ENCODE peak calls at places on chromosomes 11 and 22, in eight cellular contexts. One of them, this sample, is unnamed.
A peak's percentile ranks its signal among the peaks of the same experiment; 100 is the strongest.

GRCh38 chr11:47109051-47109791 is 67.5 kb downstream of the ARFGAP2 start:
- DNase-seq in Peyer's patch: no peak
- DNase-seq in M059J: no peak
- DNase-seq in body of pancreas: no peak
- DNase-seq in NCI-H1092: no peak
- DNase-seq in cardiac fibroblast: no peak
- DNase-seq in neuronal stem cell: no peak
- DNase-seq in cardiac septum: no peak
- DNase-seq in this sample: no peak

GRCh38 chr11:104163100-104164027 is 583 bp downstream of the PDGFD start:
- DNase-seq in Peyer's patch: no peak
- DNase-seq in M059J: peak; percentile 53
- DNase-seq in body of pancreas: peak; percentile 40
- DNase-seq in NCI-H1092: no peak
- DNase-seq in cardiac fibroblast: peak; percentile 58
- DNase-seq in neuronal stem cell: peak; percentile 11
- DNase-seq in cardiac septum: peak; percentile 72
- DNase-seq in this sample: no peak

GRCh38 chr11:10568486-10568941 is at the start of gene LYVE1:
- DNase-seq in Peyer's patch: no peak
- DNase-seq in M059J: no peak
- DNase-seq in body of pancreas: no peak
- DNase-seq in NCI-H1092: no peak
- DNase-seq in cardiac fibroblast: peak; percentile 61
- DNase-seq in neuronal stem cell: no peak
- DNase-seq in cardiac septum: no peak
- DNase-seq in this sample: no peak

GRCh38 chr22:44764373-44764772 is 12.0 kb downstream of the ARHGAP8 start:
- DNase-seq in Peyer's patch: no peak
- DNase-seq in M059J: no peak
- DNase-seq in body of pancreas: no peak
- DNase-seq in NCI-H1092: no peak
- DNase-seq in cardiac fibroblast: no peak
- DNase-seq in neuronal stem cell: no peak
- DNase-seq in cardiac septum: no peak
- DNase-seq in this sample: no peak

GRCh38 chr11:11884774-11885481 is 43.2 kb downstream of the USP47 start:
- DNase-seq in Peyer's patch: no peak
- DNase-seq in M059J: no peak
- DNase-seq in body of pancreas: no peak
- DNase-seq in NCI-H1092: no peak
- DNase-seq in cardiac fibroblast: no peak
- DNase-seq in neuronal stem cell: no peak
- DNase-seq in cardiac septum: no peak
- DNase-seq in this sample: no peak

GRCh38 chr11:102552447-102553200 is 22.1 kb upstream of the MMP7 start:
- DNase-seq in Peyer's patch: no peak
- DNase-seq in M059J: peak; percentile 99
- DNase-seq in body of pancreas: no peak
- DNase-seq in NCI-H1092: no peak
- DNase-seq in cardiac fibroblast: peak; percentile 10
- DNase-seq in neuronal stem cell: no peak
- DNase-seq in cardiac septum: no peak
- DNase-seq in this sample: no peak

GRCh38 chr22:19880786-19881569 is 26.3 kb upstream of the GNB1L start:
- DNase-seq in Peyer's patch: peak; percentile 51
- DNase-seq in M059J: peak; percentile 95
- DNase-seq in body of pancreas: peak; percentile 10
- DNase-seq in NCI-H1092: no peak
- DNase-seq in cardiac fibroblast: peak; percentile 96
- DNase-seq in neuronal stem cell: peak; percentile 92
- DNase-seq in cardiac septum: peak; percentile 72
- DNase-seq in this sample: peak; percentile 42

GRCh38 chr11:118153516-118153915 is 893 bp upstream of the SCN4B start:
- DNase-seq in Peyer's patch: no peak
- DNase-seq in M059J: no peak
- DNase-seq in body of pancreas: no peak
- DNase-seq in NCI-H1092: no peak
- DNase-seq in cardiac fibroblast: no peak
- DNase-seq in neuronal stem cell: no peak
- DNase-seq in cardiac septum: no peak
- DNase-seq in this sample: no peak

GRCh38 chr11:74226907-74227306 is 55.8 kb downstream of the PPME1 start:
- DNase-seq in Peyer's patch: no peak
- DNase-seq in M059J: peak; percentile 3
- DNase-seq in body of pancreas: no peak
- DNase-seq in NCI-H1092: no peak
- DNase-seq in cardiac fibroblast: no peak
- DNase-seq in neuronal stem cell: no peak
- DNase-seq in cardiac septum: no peak
- DNase-seq in this sample: no peak

GRCh38 chr22:35479359-35479758 is 61.3 kb upstream of the RASD2 start:
- DNase-seq in Peyer's patch: no peak
- DNase-seq in M059J: no peak
- DNase-seq in body of pancreas: no peak
- DNase-seq in NCI-H1092: no peak
- DNase-seq in cardiac fibroblast: no peak
- DNase-seq in neuronal stem cell: no peak
- DNase-seq in cardiac septum: no peak
- DNase-seq in this sample: no peak

GRCh38 chr22:38320605-38321402 is 3.6 kb upstream of the CSNK1E start:
- DNase-seq in Peyer's patch: no peak
- DNase-seq in M059J: no peak
- DNase-seq in body of pancreas: no peak
- DNase-seq in NCI-H1092: no peak
- DNase-seq in cardiac fibroblast: no peak
- DNase-seq in neuronal stem cell: no peak
- DNase-seq in cardiac septum: no peak
- DNase-seq in this sample: no peak

GRCh38 chr11:944711-945470 is 19.2 kb downstream of the AP2A2 start:
- DNase-seq in Peyer's patch: no peak
- DNase-seq in M059J: no peak
- DNase-seq in body of pancreas: no peak
- DNase-seq in NCI-H1092: no peak
- DNase-seq in cardiac fibroblast: peak; percentile 45
- DNase-seq in neuronal stem cell: peak; percentile 71
- DNase-seq in cardiac septum: no peak
- DNase-seq in this sample: no peak

GRCh38 chr11:111417011-111417765 is 38.1 kb upstream of the POU2AF1 start:
- DNase-seq in Peyer's patch: peak; percentile 82
- DNase-seq in M059J: no peak
- DNase-seq in body of pancreas: no peak
- DNase-seq in NCI-H1092: no peak
- DNase-seq in cardiac fibroblast: no peak
- DNase-seq in neuronal stem cell: no peak
- DNase-seq in cardiac septum: no peak
- DNase-seq in this sample: no peak

GRCh38 chr11:64675417-64676252 is 47.4 kb downstream of the NRXN2 start:
- DNase-seq in Peyer's patch: no peak
- DNase-seq in M059J: peak; percentile 69
- DNase-seq in body of pancreas: peak; percentile 44
- DNase-seq in NCI-H1092: peak; percentile 33
- DNase-seq in cardiac fibroblast: peak; percentile 92
- DNase-seq in neuronal stem cell: no peak
- DNase-seq in cardiac septum: peak; percentile 89
- DNase-seq in this sample: no peak

GRCh38 chr22:50027639-50028537 is 15.3 kb upstream of the IL17REL start:
- DNase-seq in Peyer's patch: peak; percentile 46
- DNase-seq in M059J: peak; percentile 97
- DNase-seq in body of pancreas: no peak
- DNase-seq in NCI-H1092: peak; percentile 3
- DNase-seq in cardiac fibroblast: no peak
- DNase-seq in neuronal stem cell: no peak
- DNase-seq in cardiac septum: peak; percentile 56
- DNase-seq in this sample: no peak

GRCh38 chr11:78290293-78291176 is 101.8 kb downstream of the USP35 start:
- DNase-seq in Peyer's patch: no peak
- DNase-seq in M059J: peak; percentile 62
- DNase-seq in body of pancreas: no peak
- DNase-seq in NCI-H1092: no peak
- DNase-seq in cardiac fibroblast: peak; percentile 88
- DNase-seq in neuronal stem cell: no peak
- DNase-seq in cardiac septum: no peak
- DNase-seq in this sample: peak; percentile 74

GRCh38 chr22:47449508-47450270 is 687.2 kb downstream of the TBC1D22A start:
- DNase-seq in Peyer's patch: no peak
- DNase-seq in M059J: no peak
- DNase-seq in body of pancreas: no peak
- DNase-seq in NCI-H1092: no peak
- DNase-seq in cardiac fibroblast: no peak
- DNase-seq in neuronal stem cell: no peak
- DNase-seq in cardiac septum: no peak
- DNase-seq in this sample: no peak

GRCh38 chr22:17919276-17920144 is 104.9 kb downstream of the MICAL3 start:
- DNase-seq in Peyer's patch: peak; percentile 43
- DNase-seq in M059J: no peak
- DNase-seq in body of pancreas: no peak
- DNase-seq in NCI-H1092: no peak
- DNase-seq in cardiac fibroblast: no peak
- DNase-seq in neuronal stem cell: no peak
- DNase-seq in cardiac septum: no peak
- DNase-seq in this sample: no peak

GRCh38 chr11:92099183-92099582 is 125.4 kb upstream of the FAT3 start:
- DNase-seq in Peyer's patch: no peak
- DNase-seq in M059J: no peak
- DNase-seq in body of pancreas: no peak
- DNase-seq in NCI-H1092: no peak
- DNase-seq in cardiac fibroblast: no peak
- DNase-seq in neuronal stem cell: no peak
- DNase-seq in cardiac septum: no peak
- DNase-seq in this sample: no peak

GRCh38 chr22:48850658-48851287 is 976.9 kb downstream of the BRD1 start:
- DNase-seq in Peyer's patch: no peak
- DNase-seq in M059J: no peak
- DNase-seq in body of pancreas: no peak
- DNase-seq in NCI-H1092: no peak
- DNase-seq in cardiac fibroblast: no peak
- DNase-seq in neuronal stem cell: no peak
- DNase-seq in cardiac septum: no peak
- DNase-seq in this sample: no peak

GRCh38 chr11:102451693-102452460 is 688 bp downstream of the TMEM123 start:
- DNase-seq in Peyer's patch: peak; percentile 91
- DNase-seq in M059J: peak; percentile 69
- DNase-seq in body of pancreas: peak; percentile 64
- DNase-seq in NCI-H1092: peak; percentile 60
- DNase-seq in cardiac fibroblast: peak; percentile 36
- DNase-seq in neuronal stem cell: peak; percentile 40
- DNase-seq in cardiac septum: peak; percentile 84
- DNase-seq in this sample: peak; percentile 77

GRCh38 chr11:7968686-7969085 is 3.4 kb upstream of the NLRP10 start:
- DNase-seq in Peyer's patch: no peak
- DNase-seq in M059J: peak; percentile 63
- DNase-seq in body of pancreas: no peak
- DNase-seq in NCI-H1092: no peak
- DNase-seq in cardiac fibroblast: no peak
- DNase-seq in neuronal stem cell: no peak
- DNase-seq in cardiac septum: no peak
- DNase-seq in this sample: no peak

GRCh38 chr22:29062286-29062949 is 787 bp upstream of the C22orf31 start:
- DNase-seq in Peyer's patch: peak; percentile 23
- DNase-seq in M059J: no peak
- DNase-seq in body of pancreas: no peak
- DNase-seq in NCI-H1092: no peak
- DNase-seq in cardiac fibroblast: peak; percentile 60
- DNase-seq in neuronal stem cell: no peak
- DNase-seq in cardiac septum: no peak
- DNase-seq in this sample: no peak

GRCh38 chr11:76288166-76288978 is 82.1 kb upstream of the WNT11 start:
- DNase-seq in Peyer's patch: no peak
- DNase-seq in M059J: no peak
- DNase-seq in body of pancreas: no peak
- DNase-seq in NCI-H1092: no peak
- DNase-seq in cardiac fibroblast: no peak
- DNase-seq in neuronal stem cell: no peak
- DNase-seq in cardiac septum: no peak
- DNase-seq in this sample: no peak

GRCh38 chr11:12376259-12376971 is 956 bp upstream of the PARVA start:
- DNase-seq in Peyer's patch: peak; percentile 49
- DNase-seq in M059J: peak; percentile 58
- DNase-seq in body of pancreas: peak; percentile 87
- DNase-seq in NCI-H1092: no peak
- DNase-seq in cardiac fibroblast: peak; percentile 89
- DNase-seq in neuronal stem cell: no peak
- DNase-seq in cardiac septum: no peak
- DNase-seq in this sample: no peak